ENCODE peak calls at places on chromosomes 6 and 20, in six cellular contexts. Y is right lobe of liver, D is GM13977, A is GM12865, M is WTC11, Z is colonic mucosa. I is an unnamed sample.

GRCh38 chr6:1771324-1771723 is 161.6 kb downstream of the FOXC1 start:
- DNase-seq in Z (no peak), D (no peak), Y (no peak), M (no peak), A (peak; percentile 13), I (no peak)

GRCh38 chr20:54570561-54570960 is 95.2 kb downstream of the DOK5 start:
- DNase-seq in Z (no peak), M (no peak), D (no peak), Y (no peak), A (no peak), I (no peak)

GRCh38 chr20:53949319-53949839 is 121.0 kb downstream of the BCAS1 start:
- DNase-seq in M (no peak), A (peak; percentile 75), Y (no peak), Z (no peak), D (peak; percentile 43), I (no peak)

GRCh38 chr6:135869857-135870256 is 18.4 kb downstream of the PDE7B start:
- DNase-seq in A (no peak), M (no peak), Z (no peak), D (no peak), Y (no peak), I (no peak)

GRCh38 chr20:62122659-62123449 is 579 bp downstream of the LSM14B start:
- DNase-seq in D (peak; percentile 71), M (no peak), Z (peak; percentile 54), Y (peak; percentile 83), A (peak; percentile 45), I (peak; percentile 65)

GRCh38 chr20:53773792-53774371 is 180.2 kb upstream of the ZNF217 start:
- DNase-seq in A (no peak), M (no peak), Y (no peak), D (no peak), Z (no peak), I (no peak)

GRCh38 chr6:55888917-55889316 is 13.5 kb upstream of the BMP5 start:
- DNase-seq in A (peak; percentile 17), M (no peak), D (no peak), Z (no peak), Y (no peak), I (no peak)

GRCh38 chr20:31831211-31831610 is 12.1 kb downstream of the MYLK2 start:
- DNase-seq in Z (no peak), A (no peak), M (no peak), Y (no peak), D (no peak), I (no peak)

GRCh38 chr6:111799576-111800467 is 73.4 kb downstream of the FYN start:
- DNase-seq in M (peak; percentile 24), Y (no peak), D (no peak), Z (no peak), A (no peak), I (no peak)

GRCh38 chr6:111997863-111998191 is 56.1 kb upstream of the CCN6 start:
- DNase-seq in Y (no peak), Z (no peak), A (no peak), D (no peak), M (peak; percentile 14), I (no peak)

GRCh38 chr6:110325197-110325596 is 33.0 kb downstream of the METTL24 start:
- DNase-seq in Y (peak; percentile 53), D (no peak), Z (peak; percentile 34), M (no peak), A (no peak), I (no peak)

GRCh38 chr20:50052952-50053789 is 59.8 kb downstream of the UBE2V1 start:
- DNase-seq in Y (no peak), A (no peak), M (no peak), Z (no peak), D (no peak), I (no peak)

GRCh38 chr20:31576751-31577150 is 28.3 kb upstream of the ID1 start:
- DNase-seq in Y (no peak), D (no peak), A (no peak), Z (no peak), M (no peak), I (no peak)

GRCh38 chr6:31579546-31580445 is 2.4 kb downstream of the LTB start:
- DNase-seq in M (no peak), D (no peak), Y (no peak), Z (no peak), A (no peak), I (no peak)

GRCh38 chr6:52551483-52552277 is 25.2 kb downstream of the TRAM2 start:
- DNase-seq in M (peak; percentile 43), D (no peak), Y (peak; percentile 92), Z (peak; percentile 66), A (no peak), I (no peak)

GRCh38 chr6:64895945-64896344 is 811.1 kb downstream of the EYS start:
- DNase-seq in M (no peak), D (no peak), Y (no peak), Z (no peak), A (no peak), I (no peak)

GRCh38 chr20:48219306-48219705 is 434.0 kb upstream of the SULF2 start:
- DNase-seq in M (no peak), D (no peak), A (no peak), Z (no peak), Y (no peak), I (no peak)

GRCh38 chr20:48599748-48600469 is 227.9 kb downstream of the PREX1 start:
- DNase-seq in Z (no peak), D (no peak), Y (peak; percentile 18), M (peak; percentile 3), A (no peak), I (no peak)

GRCh38 chr6:14038636-14039035 is 78.9 kb upstream of the CD83 start:
- DNase-seq in A (no peak), Y (no peak), M (no peak), D (no peak), Z (no peak), I (no peak)

GRCh38 chr20:60372822-60373221 is 414.6 kb downstream of the CDH26 start:
- DNase-seq in A (no peak), Y (no peak), Z (no peak), D (no peak), M (no peak), I (no peak)

GRCh38 chr6:19759117-19759880 is 77.9 kb upstream of the ID4 start:
- DNase-seq in A (no peak), D (no peak), Y (no peak), M (no peak), Z (no peak), I (no peak)

GRCh38 chr6:20540683-20541082 is 6.4 kb downstream of the CDKAL1 start:
- DNase-seq in M (no peak), Y (no peak), Z (no peak), D (no peak), A (no peak), I (no peak)

GRCh38 chr6:155315516-155315871 is 1.2 kb upstream of the TFB1M start:
- DNase-seq in D (no peak), M (no peak), Z (no peak), A (no peak), Y (no peak), I (no peak)

DNA sequence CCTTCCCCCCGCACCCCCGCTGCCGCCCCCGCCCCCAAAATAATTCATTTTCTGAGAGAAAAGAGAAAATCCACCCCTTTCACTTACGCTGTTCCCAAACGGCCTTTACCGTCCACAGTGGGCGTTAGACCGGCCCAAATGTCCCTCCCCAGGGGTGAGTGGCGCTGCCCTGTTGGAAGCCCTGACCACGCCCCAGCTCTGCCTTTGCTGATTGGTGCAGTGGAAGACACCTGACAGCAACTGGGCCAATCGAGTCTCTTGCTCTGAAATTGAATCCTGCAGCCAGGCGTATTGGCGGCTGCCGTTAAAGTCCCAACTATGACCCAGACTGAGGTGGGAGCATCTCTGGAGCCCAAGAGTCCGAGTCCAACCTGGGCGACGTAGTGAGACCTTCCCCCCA is 15.7 kb downstream of the ZFP64 start:
- DNase-seq in Z (no peak), A (no peak), D (no peak), Y (no peak), M (no peak), I (no peak)
- TF ChIP-seq CTCF in Z (no peak), A (no peak), D (no peak), Y (no peak), M (no peak), I (no peak)

GRCh38 chr6:26416288-26416687 is 14.2 kb downstream of the BTN3A1 start:
- DNase-seq in A (no peak), M (no peak), D (no peak), Y (no peak), Z (no peak), I (no peak)

GRCh38 chr6:26415791-26416190 is 13.7 kb downstream of the BTN3A1 start:
- DNase-seq in Y (no peak), M (no peak), Z (no peak), D (no peak), A (no peak), I (no peak)

GRCh38 chr6:26421259-26422144 is 18.8 kb upstream of the BTN3A3 start:
- DNase-seq in M (peak; percentile 69), Y (peak; percentile 76), Z (peak; percentile 80), D (peak; percentile 74), A (peak; percentile 79), I (peak; percentile 64)

GRCh38 chr6:26422329-26422728 is 18.0 kb upstream of the BTN3A3 start:
- DNase-seq in Y (no peak), Z (no peak), A (no peak), D (no peak), M (no peak), I (no peak)

DNA sequence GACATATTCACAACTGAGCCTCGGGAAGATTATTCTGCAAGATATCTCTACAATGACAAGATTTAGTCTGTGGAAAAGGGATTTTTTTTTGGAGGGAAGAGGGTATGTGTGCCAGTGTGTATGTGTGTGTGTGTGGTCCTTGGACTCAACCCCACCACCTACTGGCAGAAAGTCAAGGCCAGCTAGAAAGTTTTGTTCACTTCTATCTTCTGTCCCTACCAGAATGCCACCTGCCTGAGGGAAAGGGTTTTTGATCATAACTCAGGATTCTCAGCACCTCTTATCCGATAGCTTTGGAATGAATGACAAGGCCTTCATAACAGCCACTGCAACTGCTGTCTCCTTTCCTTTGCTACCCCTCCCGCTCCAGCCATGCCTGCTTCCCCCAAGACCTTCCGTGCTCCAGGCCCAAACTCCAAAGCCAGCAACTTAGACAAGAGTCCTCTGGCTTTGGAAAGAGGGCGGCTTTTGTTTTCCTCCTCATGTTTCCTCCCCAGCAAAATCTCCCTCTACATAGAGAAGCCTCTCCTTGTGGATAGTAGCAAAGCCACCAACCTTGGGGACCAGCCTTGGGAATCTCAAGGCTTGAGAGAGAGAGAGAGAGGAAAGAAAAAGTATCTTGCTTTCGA is 18.6 kb downstream of the BTN3A1 start:
- DNase-seq in M (peak; percentile 24), A (peak; percentile 64), Z (peak; percentile 49), Y (no peak), D (no peak), I (no peak)
- TF ChIP-seq CTCF in M (no peak), A (peak; percentile 56), Z (peak; percentile 11), Y (peak; percentile 25), D (peak; percentile 62), I (no peak)

DNA sequence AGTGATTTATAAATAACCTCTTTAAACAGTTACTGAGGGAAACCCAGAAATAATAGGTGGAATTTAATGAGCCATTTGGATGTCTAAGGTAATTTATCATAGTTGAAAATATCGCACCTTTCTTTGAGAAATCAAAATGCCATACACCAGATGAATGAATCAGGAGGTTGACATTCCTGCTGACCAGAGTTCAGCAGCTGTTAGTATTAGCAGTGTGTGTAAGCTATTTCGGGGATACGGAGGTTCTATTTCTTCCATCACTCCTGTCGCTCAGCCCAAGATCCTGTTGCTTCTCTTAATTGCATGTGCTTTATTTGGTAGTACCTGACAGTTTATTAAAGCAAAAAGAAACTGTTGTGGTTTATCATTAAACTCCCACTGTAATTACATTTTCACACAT is 67.1 kb downstream of the HDGFL1 start:
- DNase-seq in Z (no peak), M (no peak), A (no peak), Y (no peak), D (no peak), I (no peak)
- TF ChIP-seq CTCF in Z (no peak), M (no peak), A (no peak), Y (no peak), D (no peak), I (no peak)

GRCh38 chr6:132300323-132300949 is 100.8 kb downstream of the MOXD1 start:
- DNase-seq in M (peak; percentile 41), A (peak; percentile 67), D (peak; percentile 23), Z (peak; percentile 29), Y (peak; percentile 51), I (no peak)

GRCh38 chr6:132298344-132298949 is 102.8 kb downstream of the MOXD1 start:
- DNase-seq in D (peak; percentile 15), M (peak; percentile 44), Z (peak; percentile 59), Y (peak; percentile 50), A (peak; percentile 65), I (no peak)
- TF ChIP-seq CTCF in D (peak; percentile 61), M (peak; percentile 33), Z (peak; percentile 66), Y (peak; percentile 70), A (peak; percentile 54), I (peak; percentile 62)

I was measured in mesothelial cell of epicardium.